ENCODE peak calls at places on chromosomes 1 and 21, in ten cellular contexts. V is stimulated activated CD8-positive, alpha-beta memory T cell treated with anti-CD3 and anti-CD28 coated beads, Interleukin-4, amount 100 ng/mL, for 4 hours; F is body of pancreas; Z is activated gamma-delta T cell; B is RCC 7860; X is T-helper 2 cell; P is OCI-LY7; N is MV-4-11; U is cerebellum; R is anterior cingulate cortex. C is an unnamed sample.

GRCh38 chr1:15410223-15410883 is 665 bp downstream of the EFHD2 start:
- DNase-seq in V (no peak), F (peak), Z (no peak), B (no peak), X (no peak), P (peak), N (no peak), U (no peak), R (no peak), C (no peak)

GRCh38 chr1:89068291-89068690 is 3.3 kb upstream of the GBP1 start:
- DNase-seq in V (no peak), F (no peak), Z (no peak), B (no peak), X (no peak), P (no peak), N (no peak), U (no peak), R (no peak), C (peak)

GRCh38 chr1:236522937-236523703 is 662 bp upstream of the LGALS8 start:
- DNase-seq in V (no peak), F (peak), Z (no peak), B (no peak), X (no peak), P (no peak), N (no peak), U (peak), R (no peak), C (no peak)

GRCh38 chr1:156970017-156970416 is 49.6 kb downstream of the LRRC71 start:
- DNase-seq in V (no peak), F (no peak), Z (no peak), B (no peak), X (no peak), P (peak), N (peak), U (no peak), R (no peak), C (peak)

GRCh38 chr21:33380483-33380998 is 22.7 kb upstream of the IFNGR2 start:
- DNase-seq in V (peak), F (peak), Z (peak), B (peak), X (peak), P (peak), N (peak), U (peak), R (peak), C (peak)

GRCh38 chr1:81170721-81171120 is 630.0 kb upstream of the ADGRL2 start:
- DNase-seq in V (no peak), F (no peak), Z (no peak), B (no peak), X (no peak), P (no peak), N (no peak), U (no peak), R (no peak), C (no peak)

GRCh38 chr1:89987170-89987819 is 7.6 kb upstream of the ZNF326 start:
- DNase-seq in V (peak), F (peak), Z (no peak), B (peak), X (no peak), P (peak), N (peak), U (peak), R (no peak), C (peak)

GRCh38 chr1:27397106-27397505 is 4.7 kb downstream of the GPR3 start:
- DNase-seq in V (no peak), F (no peak), Z (no peak), B (no peak), X (no peak), P (no peak), N (no peak), U (no peak), R (no peak), C (no peak)

GRCh38 chr1:94678187-94678863 is 136.8 kb upstream of the F3 start:
- DNase-seq in V (no peak), F (no peak), Z (no peak), B (no peak), X (no peak), P (no peak), N (no peak), U (no peak), R (no peak), C (no peak)

GRCh38 chr1:221708076-221708571 is 33.8 kb downstream of the DUSP10 start:
- DNase-seq in V (peak), F (no peak), Z (no peak), B (peak), X (no peak), P (no peak), N (peak), U (no peak), R (no peak), C (peak)

GRCh38 chr1:222843434-222844107 is 28.7 kb downstream of the DISP1 start:
- DNase-seq in V (no peak), F (no peak), Z (no peak), B (no peak), X (no peak), P (no peak), N (no peak), U (no peak), R (no peak), C (no peak)

GRCh38 chr1:57061369-57061768 is 95.6 kb upstream of the C8B start:
- DNase-seq in V (no peak), F (no peak), Z (no peak), B (no peak), X (no peak), P (no peak), N (no peak), U (peak), R (no peak), C (peak)

GRCh38 chr1:219699870-219700269 is 87.0 kb upstream of the ZC3H11B start:
- DNase-seq in V (no peak), F (no peak), Z (no peak), B (peak), X (no peak), P (no peak), N (no peak), U (no peak), R (no peak), C (no peak)

GRCh38 chr21:32538147-32538792 is 47.1 kb downstream of the TCP10L start:
- DNase-seq in V (peak), F (no peak), Z (no peak), B (no peak), X (no peak), P (no peak), N (no peak), U (no peak), R (no peak), C (no peak)

GRCh38 chr21:36330904-36331303 is 10.9 kb downstream of the MORC3 start:
- DNase-seq in V (no peak), F (peak), Z (no peak), B (peak), X (no peak), P (peak), N (peak), U (peak), R (peak), C (peak)

GRCh38 chr1:204357551-204357950 is 2.2 kb downstream of the PLEKHA6 start:
- DNase-seq in V (no peak), F (no peak), Z (no peak), B (no peak), X (no peak), P (no peak), N (peak), U (no peak), R (no peak), C (no peak)

GRCh38 chr21:46018615-46019014 is 37.0 kb downstream of the COL6A1 start:
- DNase-seq in V (no peak), F (no peak), Z (no peak), B (no peak), X (no peak), P (no peak), N (peak), U (no peak), R (no peak), C (peak)

GRCh38 chr1:118217073-118217620 is 32.1 kb upstream of the SPAG17 start:
- DNase-seq in V (no peak), F (no peak), Z (no peak), B (no peak), X (no peak), P (no peak), N (peak), U (no peak), R (no peak), C (no peak)

GRCh38 chr21:28537371-28538079 is 455.2 kb downstream of the LTN1 start:
- DNase-seq in V (no peak), F (no peak), Z (no peak), B (no peak), X (no peak), P (no peak), N (no peak), U (no peak), R (no peak), C (no peak)

GRCh38 chr1:246078126-246078887 is 428.8 kb downstream of the SMYD3 start:
- DNase-seq in V (no peak), F (no peak), Z (no peak), B (no peak), X (no peak), P (no peak), N (peak), U (no peak), R (no peak), C (peak)

GRCh38 chr1:200963076-200963475 is 60.4 kb downstream of the KIF21B start:
- DNase-seq in V (no peak), F (no peak), Z (no peak), B (peak), X (no peak), P (no peak), N (no peak), U (no peak), R (no peak), C (no peak)

GRCh38 chr1:2495546-2495945 is 19.5 kb downstream of the PLCH2 start:
- DNase-seq in V (no peak), F (no peak), Z (no peak), B (no peak), X (no peak), P (peak), N (no peak), U (no peak), R (no peak), C (no peak)

GRCh38 chr1:186240436-186240835 is 134.6 kb downstream of the TPR start:
- DNase-seq in V (no peak), F (no peak), Z (no peak), B (no peak), X (no peak), P (no peak), N (no peak), U (no peak), R (no peak), C (no peak)